ENCODE peak calls at places on chromosome 7, in eight cellular contexts. One of them, this sample, is unnamed.

GRCh38 chr7:82623812-82624211 is 180.2 kb upstream of the CACNA2D1 start:
- DNase-seq in transverse colon: no peak
- DNase-seq in neural progenitor cell: no peak
- DNase-seq in GM23338: no peak
- DNase-seq in body of pancreas: no peak
- DNase-seq in Panc1: no peak
- DNase-seq in PC-3: no peak
- DNase-seq in tibial artery: no peak
- DNase-seq in this sample: no peak

GRCh38 chr7:22356855-22357310 is at the start of gene RAPGEF5:
- DNase-seq in Panc1: no peak
- DNase-seq in GM23338: peak; percentile 68
- DNase-seq in PC-3: peak; percentile 67
- DNase-seq in neural progenitor cell: peak; percentile 75
- DNase-seq in body of pancreas: peak; percentile 73
- DNase-seq in transverse colon: peak; percentile 75
- DNase-seq in tibial artery: no peak
- DNase-seq in this sample: no peak

GRCh38 chr7:157841757-157842390 is 505.1 kb downstream of the DNAJB6 start:
- DNase-seq in GM23338: no peak
- DNase-seq in PC-3: no peak
- DNase-seq in neural progenitor cell: peak; percentile 37
- DNase-seq in body of pancreas: no peak
- DNase-seq in tibial artery: no peak
- DNase-seq in Panc1: no peak
- DNase-seq in transverse colon: no peak
- DNase-seq in this sample: no peak

GRCh38 chr7:85833071-85833470 is 646.2 kb upstream of the SEMA3D start:
- DNase-seq in GM23338: no peak
- DNase-seq in tibial artery: no peak
- DNase-seq in PC-3: no peak
- DNase-seq in transverse colon: no peak
- DNase-seq in Panc1: no peak
- DNase-seq in body of pancreas: no peak
- DNase-seq in neural progenitor cell: no peak
- DNase-seq in this sample: peak; percentile 13

GRCh38 chr7:972670-973309 is 2.6 kb downstream of the COX19 start:
- DNase-seq in tibial artery: no peak
- DNase-seq in body of pancreas: no peak
- DNase-seq in GM23338: no peak
- DNase-seq in Panc1: no peak
- DNase-seq in neural progenitor cell: no peak
- DNase-seq in PC-3: no peak
- DNase-seq in transverse colon: no peak
- DNase-seq in this sample: no peak

GRCh38 chr7:28957064-28957821 is 887 bp downstream of the TRIL start:
- DNase-seq in tibial artery: no peak
- DNase-seq in PC-3: no peak
- DNase-seq in body of pancreas: peak; percentile 12
- DNase-seq in GM23338: peak; percentile 69
- DNase-seq in transverse colon: peak; percentile 30
- DNase-seq in Panc1: no peak
- DNase-seq in neural progenitor cell: peak; percentile 69
- DNase-seq in this sample: peak; percentile 63

GRCh38 chr7:44078521-44078920 is 3.8 kb downstream of the POLM start:
- DNase-seq in Panc1: no peak
- DNase-seq in PC-3: no peak
- DNase-seq in neural progenitor cell: no peak
- DNase-seq in tibial artery: no peak
- DNase-seq in transverse colon: no peak
- DNase-seq in GM23338: no peak
- DNase-seq in body of pancreas: no peak
- DNase-seq in this sample: no peak

GRCh38 chr7:70634610-70635068 is 497.3 kb upstream of the GALNT17 start:
- DNase-seq in transverse colon: no peak
- DNase-seq in GM23338: no peak
- DNase-seq in tibial artery: no peak
- DNase-seq in body of pancreas: no peak
- DNase-seq in PC-3: no peak
- DNase-seq in Panc1: no peak
- DNase-seq in neural progenitor cell: no peak
- DNase-seq in this sample: peak; percentile 4

GRCh38 chr7:20778063-20778721 is 8.5 kb downstream of the SP8 start:
- DNase-seq in body of pancreas: no peak
- DNase-seq in neural progenitor cell: peak; percentile 94
- DNase-seq in GM23338: peak; percentile 88
- DNase-seq in Panc1: no peak
- DNase-seq in tibial artery: no peak
- DNase-seq in PC-3: peak; percentile 49
- DNase-seq in transverse colon: peak; percentile 18
- DNase-seq in this sample: peak; percentile 3

GRCh38 chr7:102993532-102994029 is 80.8 kb downstream of the LRRC17 start:
- DNase-seq in neural progenitor cell: no peak
- DNase-seq in body of pancreas: peak; percentile 53
- DNase-seq in tibial artery: no peak
- DNase-seq in PC-3: no peak
- DNase-seq in transverse colon: no peak
- DNase-seq in GM23338: no peak
- DNase-seq in Panc1: peak; percentile 22
- DNase-seq in this sample: no peak

GRCh38 chr7:157136372-157136771 is 2.4 kb upstream of the UBE3C start:
- DNase-seq in neural progenitor cell: no peak
- DNase-seq in tibial artery: no peak
- DNase-seq in transverse colon: no peak
- DNase-seq in PC-3: peak; percentile 68
- DNase-seq in body of pancreas: peak; percentile 33
- DNase-seq in GM23338: peak; percentile 35
- DNase-seq in Panc1: no peak
- DNase-seq in this sample: peak; percentile 83

GRCh38 chr7:126398851-126399529 is 853.8 kb downstream of the GRM8 start:
- DNase-seq in GM23338: no peak
- DNase-seq in body of pancreas: no peak
- DNase-seq in tibial artery: no peak
- DNase-seq in Panc1: no peak
- DNase-seq in neural progenitor cell: no peak
- DNase-seq in transverse colon: no peak
- DNase-seq in PC-3: no peak
- DNase-seq in this sample: peak; percentile 16

GRCh38 chr7:35185908-35186731 is 67.8 kb downstream of the TBX20 start:
- DNase-seq in PC-3: no peak
- DNase-seq in body of pancreas: peak; percentile 20
- DNase-seq in Panc1: no peak
- DNase-seq in transverse colon: no peak
- DNase-seq in GM23338: peak; percentile 64
- DNase-seq in neural progenitor cell: peak; percentile 74
- DNase-seq in tibial artery: no peak
- DNase-seq in this sample: no peak

GRCh38 chr7:36406156-36406555 is 16.5 kb downstream of the ANLN start:
- DNase-seq in neural progenitor cell: no peak
- DNase-seq in PC-3: no peak
- DNase-seq in tibial artery: no peak
- DNase-seq in GM23338: peak; percentile 53
- DNase-seq in transverse colon: no peak
- DNase-seq in Panc1: no peak
- DNase-seq in body of pancreas: no peak
- DNase-seq in this sample: no peak

GRCh38 chr7:44244282-44244681 is 43.5 kb downstream of the YKT6 start:
- DNase-seq in neural progenitor cell: peak; percentile 68
- DNase-seq in body of pancreas: no peak
- DNase-seq in GM23338: peak; percentile 72
- DNase-seq in transverse colon: no peak
- DNase-seq in PC-3: peak; percentile 9
- DNase-seq in Panc1: no peak
- DNase-seq in tibial artery: no peak
- DNase-seq in this sample: no peak

GRCh38 chr7:28729685-28730084 is 228.4 kb downstream of the TRIL start:
- DNase-seq in Panc1: no peak
- DNase-seq in neural progenitor cell: no peak
- DNase-seq in body of pancreas: no peak
- DNase-seq in transverse colon: no peak
- DNase-seq in GM23338: no peak
- DNase-seq in tibial artery: no peak
- DNase-seq in PC-3: no peak
- DNase-seq in this sample: no peak

GRCh38 chr7:492714-493065 is 27.0 kb downstream of the PDGFA start:
- DNase-seq in neural progenitor cell: no peak
- DNase-seq in PC-3: no peak
- DNase-seq in GM23338: no peak
- DNase-seq in tibial artery: no peak
- DNase-seq in body of pancreas: no peak
- DNase-seq in transverse colon: no peak
- DNase-seq in Panc1: no peak
- DNase-seq in this sample: no peak

DNA sequence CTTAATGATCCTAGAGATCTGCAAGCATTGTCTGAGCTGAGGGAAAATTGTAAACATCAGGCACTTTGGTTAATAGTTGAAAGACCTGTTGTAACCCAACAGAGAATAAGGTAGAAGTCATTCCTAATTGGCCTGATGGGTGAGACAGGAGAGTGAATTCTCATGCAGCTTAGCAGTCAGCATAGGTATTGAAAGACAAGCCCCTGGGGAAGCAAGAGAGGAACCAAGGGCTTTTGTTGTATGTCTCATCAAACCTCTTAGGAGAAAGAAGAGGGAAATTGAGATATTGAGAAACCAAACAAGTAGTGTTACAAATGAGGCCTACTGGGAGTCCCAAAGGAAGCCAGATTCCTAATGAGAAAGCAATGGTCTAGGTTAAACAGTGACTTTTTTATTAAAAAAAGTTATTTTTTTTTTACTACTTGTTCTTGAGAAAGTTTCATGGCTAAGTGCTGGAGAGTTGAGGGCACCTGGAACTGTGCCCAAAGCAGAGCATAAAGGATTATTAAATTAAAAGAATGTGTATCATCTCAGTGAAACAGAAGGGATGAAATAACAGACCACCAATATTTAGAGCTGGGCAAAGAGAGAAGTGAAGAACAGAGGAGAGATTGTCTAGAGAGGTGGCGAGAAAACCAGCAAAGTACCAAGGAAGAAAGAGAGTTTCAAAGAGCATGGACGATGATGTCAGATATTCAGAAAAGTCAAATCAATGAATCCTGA is 168.9 kb downstream of the CDK14 start:
- DNase-seq in tibial artery: no peak
- DNase-seq in PC-3: no peak
- DNase-seq in GM23338: peak; percentile 54
- DNase-seq in neural progenitor cell: peak; percentile 51
- DNase-seq in Panc1: no peak
- DNase-seq in body of pancreas: no peak
- DNase-seq in transverse colon: no peak
- DNase-seq in this sample: no peak
- H3K4me1 ChIP-seq in tibial artery: peaks cover 25% of the 10 kb centered on the region
- H3K4me1 ChIP-seq in PC-3: peaks cover 17% of the 10 kb centered on the region
- H3K4me1 ChIP-seq in GM23338: peaks cover 16% of the 10 kb centered on the region
- H3K4me1 ChIP-seq in neural progenitor cell: peaks cover 56% of the 10 kb centered on the region
- H3K4me1 ChIP-seq in Panc1: no peaks in the 10 kb centered on the region
- H3K4me1 ChIP-seq in body of pancreas: peaks cover 91% of the 10 kb centered on the region
- H3K4me1 ChIP-seq in transverse colon: peaks cover 7% of the 10 kb centered on the region
- H3K4me1 ChIP-seq in this sample: no peaks in the 10 kb centered on the region

GRCh38 chr7:2632717-2633537 is 1.1 kb downstream of the TTYH3 start:
- DNase-seq in transverse colon: peak; percentile 65
- DNase-seq in neural progenitor cell: peak; percentile 57
- DNase-seq in tibial artery: peak; percentile 63
- DNase-seq in body of pancreas: peak; percentile 73
- DNase-seq in GM23338: no peak
- DNase-seq in Panc1: no peak
- DNase-seq in PC-3: peak; percentile 36
- DNase-seq in this sample: peak; percentile 40

GRCh38 chr7:2634265-2635145 is 2.7 kb downstream of the TTYH3 start:
- DNase-seq in PC-3: no peak
- DNase-seq in transverse colon: no peak
- DNase-seq in GM23338: no peak
- DNase-seq in tibial artery: no peak
- DNase-seq in Panc1: no peak
- DNase-seq in body of pancreas: no peak
- DNase-seq in neural progenitor cell: no peak
- DNase-seq in this sample: no peak

GRCh38 chr7:2629740-2630681 is 1.8 kb upstream of the TTYH3 start:
- DNase-seq in transverse colon: peak; percentile 83
- DNase-seq in body of pancreas: no peak
- DNase-seq in neural progenitor cell: no peak
- DNase-seq in GM23338: no peak
- DNase-seq in PC-3: peak; percentile 11
- DNase-seq in Panc1: no peak
- DNase-seq in tibial artery: no peak
- DNase-seq in this sample: no peak

GRCh38 chr7:2633538-2634264 is 1.9 kb downstream of the TTYH3 start:
- DNase-seq in tibial artery: peak; percentile 62
- DNase-seq in neural progenitor cell: no peak
- DNase-seq in PC-3: peak; percentile 61
- DNase-seq in Panc1: no peak
- DNase-seq in body of pancreas: peak; percentile 54
- DNase-seq in GM23338: no peak
- DNase-seq in transverse colon: no peak
- DNase-seq in this sample: peak; percentile 56

GRCh38 chr7:2631924-2632716 is at the start of gene TTYH3:
- DNase-seq in neural progenitor cell: no peak
- DNase-seq in transverse colon: no peak
- DNase-seq in GM23338: no peak
- DNase-seq in tibial artery: no peak
- DNase-seq in PC-3: no peak
- DNase-seq in body of pancreas: no peak
- DNase-seq in Panc1: no peak
- DNase-seq in this sample: no peak
- H3K27ac ChIP-seq in neural progenitor cell: no peak within 1 kb of the TSS
- H3K27ac ChIP-seq in transverse colon: peak within 1 kb of the TSS; percentile 86
- H3K27ac ChIP-seq in GM23338: peak within 1 kb of the TSS; percentile 56
- H3K27ac ChIP-seq in tibial artery: peak within 1 kb of the TSS; percentile 86
- H3K27ac ChIP-seq in PC-3: peak within 1 kb of the TSS; percentile 65
- H3K27ac ChIP-seq in body of pancreas: peak within 1 kb of the TSS; percentile 86
- H3K27ac ChIP-seq in Panc1: peak within 1 kb of the TSS; percentile 98
- H3K27ac ChIP-seq in this sample: peak within 1 kb of the TSS; percentile 16

DNA sequence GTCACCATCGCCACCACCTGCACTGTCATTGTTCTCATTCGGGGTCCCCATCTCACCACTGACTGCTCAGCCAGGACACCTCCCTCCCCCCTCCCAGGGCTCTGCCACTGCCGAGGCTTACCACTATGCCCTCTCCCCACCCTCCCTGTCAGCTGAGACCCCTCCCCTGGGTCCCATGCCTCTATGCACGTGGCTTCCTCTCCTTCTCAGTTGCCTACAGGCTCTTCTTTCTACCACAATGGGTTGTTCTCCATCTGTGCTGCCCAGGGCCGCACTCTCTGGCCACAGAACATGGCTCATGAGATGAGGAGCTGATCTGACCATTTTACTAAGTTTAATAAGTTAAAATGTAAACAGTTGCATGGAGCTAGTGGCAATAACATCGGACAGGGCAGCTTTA is 16.1 kb upstream of the EN2 start:
- DNase-seq in PC-3: no peak
- DNase-seq in tibial artery: no peak
- DNase-seq in body of pancreas: no peak
- DNase-seq in GM23338: no peak
- DNase-seq in transverse colon: no peak
- DNase-seq in Panc1: no peak
- DNase-seq in neural progenitor cell: no peak
- DNase-seq in this sample: no peak
- H3K27me3 ChIP-seq in PC-3: peaks cover 78% of the 10 kb centered on the region
- H3K27me3 ChIP-seq in tibial artery: no peaks in the 10 kb centered on the region
- H3K27me3 ChIP-seq in body of pancreas: peaks cover 3% of the 10 kb centered on the region
- H3K27me3 ChIP-seq in GM23338: peaks cover 44% of the 10 kb centered on the region
- H3K27me3 ChIP-seq in transverse colon: peaks cover 72% of the 10 kb centered on the region
- H3K27me3 ChIP-seq in Panc1: peaks cover 7% of the 10 kb centered on the region
- H3K27me3 ChIP-seq in neural progenitor cell: peaks cover 100% of the 10 kb centered on the region
- H3K27me3 ChIP-seq in this sample: peaks cover 9% of the 10 kb centered on the region

GRCh38 chr7:148735967-148736366 is 37.3 kb downstream of the CUL1 start:
- DNase-seq in PC-3: no peak
- DNase-seq in tibial artery: no peak
- DNase-seq in Panc1: no peak
- DNase-seq in body of pancreas: no peak
- DNase-seq in GM23338: no peak
- DNase-seq in neural progenitor cell: no peak
- DNase-seq in transverse colon: no peak
- DNase-seq in this sample: no peak
- H3K4me1 ChIP-seq in PC-3: no peaks in the 10 kb centered on the region
- H3K4me1 ChIP-seq in tibial artery: peaks cover 29% of the 10 kb centered on the region
- H3K4me1 ChIP-seq in Panc1: no peaks in the 10 kb centered on the region
- H3K4me1 ChIP-seq in body of pancreas: no peaks in the 10 kb centered on the region
- H3K4me1 ChIP-seq in GM23338: no peaks in the 10 kb centered on the region
- H3K4me1 ChIP-seq in neural progenitor cell: no peaks in the 10 kb centered on the region
- H3K4me1 ChIP-seq in transverse colon: no peaks in the 10 kb centered on the region
- H3K4me1 ChIP-seq in this sample: peaks cover 11% of the 10 kb centered on the region

This sample was measured in foreskin keratinocyte.